ENCODE peak calls at places on chromosome 18, in eight cellular contexts. H is NCI-H1105; O is NCI-H345; Z is activated CD4-positive, alpha-beta T cell treated with anti-CD3 and anti-CD28 coated beads for 24 hours; L is pancreas; M is endothelial cell; U is NCI-H774; P is D341Med. T is an unnamed sample.

GRCh38 chr18:45755936-45756335 is 32.0 kb downstream of the SLC14A1 start:
- DNase-seq in H (peak; percentile 37), O (peak; percentile 5), Z (no peak), L (no peak), M (no peak), U (peak; percentile 27), P (no peak), T (no peak)

GRCh38 chr18:44636241-44636640 is 44.4 kb upstream of the SETBP1 start:
- DNase-seq in H (no peak), O (no peak), Z (no peak), L (no peak), M (no peak), U (no peak), P (no peak), T (no peak)

GRCh38 chr18:63412949-63413348 is 9.3 kb downstream of the VPS4B start:
- DNase-seq in H (no peak), O (no peak), Z (no peak), L (no peak), M (no peak), U (no peak), P (no peak), T (no peak)

GRCh38 chr18:53147472-53147871 is 807.5 kb downstream of the DCC start:
- DNase-seq in H (no peak), O (no peak), Z (no peak), L (no peak), M (no peak), U (no peak), P (no peak), T (no peak)

GRCh38 chr18:55475467-55475866 is 112.5 kb downstream of the TCF4 start:
- DNase-seq in H (no peak), O (no peak), Z (no peak), L (no peak), M (no peak), U (no peak), P (no peak), T (no peak)

GRCh38 chr18:3466051-3466450 is 16.1 kb downstream of the TGIF1 start:
- DNase-seq in H (no peak), O (no peak), Z (no peak), L (no peak), M (peak; percentile 24), U (no peak), P (no peak), T (no peak)

GRCh38 chr18:31671951-31672350 is 12.4 kb downstream of the B4GALT6 start:
- DNase-seq in H (no peak), O (no peak), Z (no peak), L (no peak), M (no peak), U (no peak), P (no peak), T (no peak)

GRCh38 chr18:2963048-2963447 is 49.9 kb downstream of the LPIN2 start:
- DNase-seq in H (no peak), O (no peak), Z (no peak), L (no peak), M (no peak), U (no peak), P (no peak), T (no peak)

GRCh38 chr18:48832961-48833700 is 117.6 kb downstream of the SMAD7 start:
- DNase-seq in H (peak; percentile 62), O (no peak), Z (no peak), L (peak; percentile 59), M (no peak), U (peak; percentile 30), P (peak; percentile 55), T (peak; percentile 76)

GRCh38 chr18:58788470-58788869 is 76.2 kb upstream of the ZNF532 start:
- DNase-seq in H (no peak), O (no peak), Z (no peak), L (no peak), M (no peak), U (no peak), P (no peak), T (no peak)

GRCh38 chr18:9949315-9949714 is 35.5 kb downstream of the VAPA start:
- DNase-seq in H (no peak), O (no peak), Z (no peak), L (no peak), M (no peak), U (no peak), P (no peak), T (no peak)

GRCh38 chr18:58117685-58118403 is 73.8 kb downstream of the NEDD4L start:
- DNase-seq in H (no peak), O (no peak), Z (no peak), L (no peak), M (no peak), U (no peak), P (no peak), T (no peak)

GRCh38 chr18:23573020-23573419 is 13.3 kb downstream of the NPC1 start:
- DNase-seq in H (no peak), O (no peak), Z (no peak), L (no peak), M (no peak), U (no peak), P (no peak), T (no peak)

GRCh38 chr18:79275992-79276391 is 119.7 kb upstream of the NFATC1 start:
- DNase-seq in H (no peak), O (no peak), Z (no peak), L (no peak), M (no peak), U (no peak), P (no peak), T (no peak)

GRCh38 chr18:60684843-60685513 is 312.4 kb upstream of the MC4R start:
- DNase-seq in H (peak; percentile 13), O (peak; percentile 34), Z (no peak), L (no peak), M (no peak), U (peak; percentile 11), P (no peak), T (no peak)

GRCh38 chr18:32439241-32439640 is 31.4 kb downstream of the GAREM1 start:
- DNase-seq in H (no peak), O (no peak), Z (no peak), L (no peak), M (no peak), U (no peak), P (no peak), T (no peak)